ENCODE peak calls at places on chromosomes 2 and 18, in nine cellular contexts. V is GM13976, W is Calu3, I is AG04449, J is A549, Q is transverse colon, T is endothelial cell, X is GM12865, B is astrocyte of the spinal cord. C is an unnamed sample.

GRCh38 chr2:155368934-155369333 is 670.4 kb downstream of the KCNJ3 start:
- DNase-seq in X (no peak), B (peak; percentile 32), Q (no peak), I (no peak), J (no peak), T (no peak), V (no peak), W (no peak), C (no peak)

GRCh38 chr2:234512884-234513669 is 16.2 kb upstream of the ARL4C start:
- DNase-seq in W (no peak), B (peak; percentile 71), T (no peak), Q (no peak), I (no peak), J (no peak), X (no peak), V (no peak), C (no peak)

GRCh38 chr2:142865924-142866323 is 11.5 kb upstream of the KYNU start:
- DNase-seq in X (peak; percentile 83), V (peak; percentile 63), J (no peak), B (peak; percentile 27), Q (no peak), W (no peak), T (no peak), I (no peak), C (no peak)

GRCh38 chr2:168671932-168672331 is 130.5 kb upstream of the NOSTRIN start:
- DNase-seq in B (peak; percentile 61), Q (no peak), I (no peak), V (no peak), X (no peak), J (no peak), T (no peak), W (no peak), C (no peak)

GRCh38 chr2:240467149-240467642 is 31.7 kb downstream of the GPC1 start:
- DNase-seq in I (no peak), B (no peak), W (no peak), V (no peak), J (no peak), Q (peak; percentile 4), T (no peak), X (no peak), C (no peak)

GRCh38 chr2:191678437-191679110 is 638 bp downstream of the NABP1 start:
- DNase-seq in X (peak; percentile 80), T (peak; percentile 43), Q (peak; percentile 77), I (no peak), J (peak; percentile 57), W (peak; percentile 62), B (no peak), V (peak; percentile 57), C (peak; percentile 78)

GRCh38 chr2:44772670-44773378 is 168.7 kb upstream of the SIX3 start:
- DNase-seq in I (no peak), X (no peak), J (no peak), W (no peak), T (no peak), V (no peak), Q (no peak), B (no peak), C (no peak)

GRCh38 chr2:143691136-143691535 is 561.9 kb downstream of the ARHGAP15 start:
- DNase-seq in T (no peak), I (no peak), W (no peak), X (no peak), B (no peak), Q (no peak), J (no peak), V (no peak), C (no peak)

GRCh38 chr2:216108310-216108966 is 710 bp upstream of the XRCC5 start:
- DNase-seq in J (no peak), V (no peak), I (no peak), Q (no peak), B (peak; percentile 14), X (no peak), W (no peak), T (no peak), C (no peak)

GRCh38 chr2:172710584-172711024 is 25.0 kb upstream of the RAPGEF4 start:
- DNase-seq in V (peak; percentile 58), W (peak; percentile 65), Q (peak; percentile 54), X (peak; percentile 21), I (peak; percentile 84), J (peak; percentile 56), T (peak; percentile 47), B (peak; percentile 91), C (no peak)

GRCh38 chr2:101325425-101325824 is 16.9 kb upstream of the RNF149 start:
- DNase-seq in X (no peak), J (no peak), T (no peak), B (no peak), Q (no peak), V (no peak), I (no peak), W (no peak), C (no peak)

GRCh38 chr2:160292225-160292624 is 92.2 kb upstream of the ITGB6 start:
- DNase-seq in Q (no peak), I (no peak), T (no peak), B (no peak), X (no peak), J (no peak), W (no peak), V (no peak), C (no peak)

GRCh38 chr2:160293401-160293911 is 93.4 kb upstream of the ITGB6 start:
- DNase-seq in V (no peak), T (no peak), J (no peak), B (peak; percentile 83), W (no peak), Q (no peak), I (peak; percentile 77), X (no peak), C (no peak)

GRCh38 chr2:160294339-160294803 is 94.3 kb upstream of the ITGB6 start:
- DNase-seq in T (no peak), J (no peak), V (no peak), B (peak; percentile 81), W (no peak), X (peak; percentile 6), I (no peak), Q (peak; percentile 29), C (no peak)

GRCh38 chr2:160295519-160296231 is 95.6 kb upstream of the ITGB6 start:
- DNase-seq in J (no peak), B (no peak), X (no peak), T (no peak), I (no peak), V (no peak), W (no peak), Q (no peak), C (no peak)

DNA sequence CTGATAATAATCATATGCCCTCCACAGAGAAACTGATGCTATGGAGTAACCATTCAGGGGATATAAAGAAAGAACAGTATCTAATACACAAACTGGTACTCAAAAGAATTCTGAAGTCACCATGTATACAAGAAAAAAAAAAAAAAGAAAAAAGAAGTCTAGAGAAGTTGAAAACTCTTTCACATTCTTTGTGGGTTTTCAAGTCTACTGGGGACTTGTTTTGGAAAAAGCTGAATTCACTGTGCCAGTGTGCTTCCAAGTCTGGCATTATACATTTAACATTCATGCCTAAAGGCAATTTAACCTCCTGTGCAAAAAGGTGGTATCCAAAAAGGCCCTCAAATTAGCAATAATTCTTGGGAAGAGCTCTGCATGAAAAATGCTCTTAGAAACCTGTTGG is 94.8 kb upstream of the ITGB6 start:
- DNase-seq in Q (no peak), V (no peak), J (no peak), X (no peak), B (no peak), T (no peak), W (no peak), I (no peak), C (no peak)
- TF ChIP-seq CTCF in Q (no peak), V (no peak), J (no peak), X (no peak), B (no peak), T (no peak), W (no peak), I (no peak), C (no peak)

DNA sequence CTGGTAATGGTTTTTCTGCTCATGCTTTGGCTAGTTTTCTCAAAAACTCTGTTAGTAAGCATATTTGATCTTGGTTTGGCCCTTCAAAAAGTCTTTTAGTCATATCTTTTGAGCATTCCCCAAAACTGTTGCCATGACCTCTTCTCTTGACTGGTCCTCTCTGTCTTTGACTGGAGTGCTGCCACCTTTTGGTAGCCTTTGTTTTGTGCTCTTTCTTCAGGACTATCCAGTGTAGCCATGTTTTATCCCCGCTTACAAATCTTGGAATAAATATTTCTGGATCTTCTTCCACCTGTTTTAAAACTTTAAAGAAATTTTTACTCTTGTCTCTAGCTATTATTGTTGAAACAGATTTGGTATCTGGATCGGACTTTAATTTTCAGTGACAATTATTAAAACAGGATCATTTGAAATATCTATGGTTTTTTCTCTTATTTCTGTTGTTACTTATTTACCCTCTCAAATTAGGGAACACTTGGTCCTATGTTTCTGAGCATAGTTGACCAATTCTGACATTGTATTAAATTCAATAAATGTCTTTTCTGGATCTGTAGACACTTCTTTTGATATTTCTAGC is 965 bp upstream of the ELOA2 start:
- DNase-seq in V (peak; percentile 50), Q (no peak), J (peak; percentile 13), X (peak; percentile 14), W (peak; percentile 32), T (peak; percentile 59), B (peak; percentile 13), I (no peak), C (no peak)
- TF ChIP-seq CTCF in V (peak; percentile 27), Q (peak; percentile 15), J (peak; percentile 37), X (peak; percentile 28), W (peak; percentile 17), T (peak; percentile 39), B (peak; percentile 52), I (peak; percentile 24), C (no peak)

GRCh38 chr18:39841133-39842041 is 2113.6 kb upstream of the PIK3C3 start:
- DNase-seq in T (peak; percentile 62), X (no peak), I (no peak), Q (peak; percentile 41), B (peak; percentile 89), V (peak; percentile 3), W (peak; percentile 74), J (peak; percentile 28), C (no peak)
- TF ChIP-seq CTCF in T (no peak), X (no peak), I (peak; percentile 65), Q (no peak), B (peak; percentile 63), V (no peak), W (peak; percentile 54), J (peak; percentile 53), C (no peak)

GRCh38 chr18:22320155-22320554 is 97.6 kb downstream of the CTAGE1 start:
- DNase-seq in I (no peak), Q (no peak), W (no peak), X (no peak), B (no peak), T (no peak), J (no peak), V (no peak), C (no peak)

GRCh38 chr18:22325396-22325795 is 92.3 kb downstream of the CTAGE1 start:
- DNase-seq in W (no peak), I (no peak), Q (no peak), X (no peak), B (no peak), V (no peak), T (no peak), J (no peak), C (no peak)

GRCh38 chr18:22322251-22322691 is 95.4 kb downstream of the CTAGE1 start:
- DNase-seq in V (no peak), W (no peak), I (no peak), J (no peak), Q (no peak), X (no peak), B (no peak), T (no peak), C (no peak)

GRCh38 chr18:22320736-22321135 is 97.0 kb downstream of the CTAGE1 start:
- DNase-seq in Q (no peak), X (no peak), I (no peak), W (no peak), T (no peak), J (no peak), V (no peak), B (no peak), C (no peak)

GRCh38 chr18:22324191-22325131 is 93.3 kb downstream of the CTAGE1 start:
- DNase-seq in Q (peak; percentile 59), J (no peak), T (peak; percentile 52), I (no peak), X (no peak), B (peak; percentile 44), V (no peak), W (peak; percentile 38), C (peak; percentile 75)
- TF ChIP-seq CTCF in Q (no peak), J (no peak), T (peak; percentile 33), I (no peak), X (no peak), B (peak; percentile 21), V (no peak), W (peak; percentile 22), C (no peak)

C was measured in ascending aorta.